ENCODE peak calls at places on chromosomes 1 and 21, in four cellular contexts. X is IMR-90, V is A549, J is GM12878. G is an unnamed sample.

GRCh38 chr21:46080171-46081021 is 17.5 kb upstream of the COL6A2 start:
- DNase-seq in X (no peak), V (no peak), J (no peak), G (peak)

GRCh38 chr1:82391712-82392111 is 591.0 kb downstream of the ADGRL2 start:
- DNase-seq in X (no peak), V (no peak), J (no peak), G (no peak)

GRCh38 chr1:110152133-110152785 is 2.0 kb downstream of the SLC6A17 start:
- DNase-seq in X (peak), V (peak), J (no peak), G (no peak)

GRCh38 chr1:230459463-230459862 is 33.3 kb upstream of the PGBD5 start:
- DNase-seq in X (peak), V (no peak), J (no peak), G (no peak)

GRCh38 chr1:20429296-20429695 is 56.7 kb downstream of the CAMK2N1 start:
- DNase-seq in X (peak), V (no peak), J (no peak), G (no peak)

GRCh38 chr21:45073301-45074047 is 906 bp upstream of the ADARB1 start:
- DNase-seq in X (peak), V (peak), J (no peak), G (peak)

GRCh38 chr1:6426321-6426971 is 1.9 kb downstream of the ESPN start:
- DNase-seq in X (no peak), V (no peak), J (no peak), G (peak)

GRCh38 chr1:32071758-32072621 is 749 bp upstream of the TMEM39B start:
- DNase-seq in X (peak), V (no peak), J (no peak), G (no peak)

GRCh38 chr1:29822895-29823294 is 586.6 kb downstream of the PTPRU start:
- DNase-seq in X (no peak), V (no peak), J (no peak), G (no peak)

GRCh38 chr1:117188268-117189108 is 22.2 kb downstream of the VTCN1 start:
- DNase-seq in X (peak), V (no peak), J (no peak), G (no peak)

GRCh38 chr1:160024195-160024905 is 7.4 kb downstream of the PIGM start:
- DNase-seq in X (no peak), V (no peak), J (no peak), G (no peak)
- TF ChIP-seq ELK1 in X (no peak), V (no peak), J (no peak), G (no peak)

DNA sequence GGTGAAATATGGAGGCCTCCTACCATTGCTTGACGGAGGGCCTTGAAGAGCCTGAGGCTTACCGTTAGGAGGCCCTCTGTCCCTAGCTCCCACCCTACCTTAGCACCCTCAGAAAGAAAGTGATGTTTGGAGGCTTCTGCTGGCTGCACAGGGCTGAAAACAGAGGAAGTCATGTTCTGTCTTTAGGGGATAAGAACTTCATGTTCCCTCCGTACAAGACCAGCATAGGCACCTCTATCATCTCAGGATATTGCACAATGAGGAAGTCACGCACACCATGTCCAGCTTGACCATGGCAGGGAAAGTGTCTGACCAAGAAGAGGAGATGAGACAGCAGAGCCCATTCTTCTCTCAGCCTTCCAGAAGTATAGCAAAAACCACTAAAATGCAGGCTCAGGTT is 13.8 kb downstream of the ADORA3 start:
- DNase-seq in X (no peak), V (no peak), J (no peak), G (no peak)
- TF ChIP-seq ELK1 in X (no peak), V (no peak), J (no peak), G (no peak)

GRCh38 chr1:199875337-199875736 is 152.2 kb upstream of the NR5A2 start:
- DNase-seq in X (no peak), V (no peak), J (no peak), G (no peak)
- TF ChIP-seq ELK1 in X (no peak), V (no peak), J (no peak), G (no peak)

GRCh38 chr21:37030864-37031263 is 24.4 kb downstream of the RIPPLY3 start:
- DNase-seq in X (no peak), V (no peak), J (no peak), G (no peak)

GRCh38 chr21:37032293-37032692 is 25.8 kb downstream of the RIPPLY3 start:
- DNase-seq in X (no peak), V (no peak), J (no peak), G (no peak)

GRCh38 chr21:37032877-37033471 is 26.5 kb downstream of the RIPPLY3 start:
- DNase-seq in X (peak), V (peak), J (no peak), G (no peak)

DNA sequence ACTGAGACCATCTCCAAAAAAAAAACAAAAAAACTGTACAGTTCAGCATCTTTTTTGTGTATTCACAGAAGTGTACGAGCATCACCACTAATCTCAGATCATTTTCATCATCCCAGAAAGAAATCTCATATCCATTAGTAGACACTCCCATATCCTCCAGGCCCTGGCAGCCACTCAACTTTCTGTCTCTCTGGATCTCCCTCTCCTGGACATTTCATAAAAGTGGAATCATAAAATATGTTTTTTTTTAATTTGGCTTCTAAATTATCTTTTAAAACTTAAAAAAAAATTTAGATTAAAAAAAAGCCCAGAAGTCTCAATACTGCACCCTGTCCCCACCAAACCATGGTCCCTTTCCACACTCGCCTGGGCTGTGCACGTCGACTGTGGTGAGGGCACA is 22.1 kb downstream of the RIPPLY3 start:
- DNase-seq in X (no peak), V (peak), J (no peak), G (no peak)
- TF ChIP-seq ELK1 in X (no peak), V (no peak), J (no peak), G (no peak)

GRCh38 chr1:156052862-156053769 is 482 bp downstream of the UBQLN4 start:
- DNase-seq in X (peak), V (peak), J (no peak), G (peak)
- TF ChIP-seq ELK1 in X (no peak), V (no peak), J (no peak), G (no peak)

GRCh38 chr1:74652711-74653131 is 20.9 kb downstream of the ERICH3 start:
- DNase-seq in X (peak), V (no peak), J (peak), G (no peak)

GRCh38 chr1:74650561-74650960 is 23.0 kb downstream of the ERICH3 start:
- DNase-seq in X (peak), V (no peak), J (no peak), G (no peak)
- TF ChIP-seq ELK1 in X (no peak), V (no peak), J (no peak), G (no peak)

GRCh38 chr1:53266038-53266437 is 27.7 kb upstream of the MAGOH start:
- DNase-seq in X (no peak), V (no peak), J (no peak), G (no peak)

GRCh38 chr1:53264048-53264447 is 25.7 kb upstream of the MAGOH start:
- DNase-seq in X (no peak), V (no peak), J (no peak), G (no peak)

GRCh38 chr1:53262000-53262399 is 23.7 kb upstream of the MAGOH start:
- DNase-seq in X (no peak), V (no peak), J (no peak), G (no peak)

GRCh38 chr1:53267761-53268160 is 29.4 kb upstream of the MAGOH start:
- DNase-seq in X (no peak), V (no peak), J (no peak), G (no peak)

DNA sequence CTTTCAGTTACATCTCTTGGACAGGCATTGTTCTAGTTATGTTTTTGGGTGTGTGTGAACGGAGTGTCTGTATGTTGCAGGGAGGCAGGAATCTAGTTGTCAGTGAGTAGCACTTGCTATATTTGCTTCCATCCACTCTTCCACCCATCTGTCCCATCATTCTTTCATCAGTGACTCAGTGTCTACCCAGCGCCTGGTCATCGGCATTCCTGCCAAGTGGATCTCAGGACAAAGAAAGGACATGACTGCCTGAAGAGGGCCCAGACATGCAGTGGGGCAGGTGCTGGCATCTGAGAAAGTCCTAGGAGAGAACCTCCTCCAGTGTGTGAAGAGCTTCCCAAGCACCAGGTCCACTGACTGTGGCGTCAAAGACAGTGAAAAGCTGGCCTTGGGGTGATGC is 27.3 kb upstream of the MAGOH start:
- DNase-seq in X (no peak), V (no peak), J (no peak), G (no peak)
- TF ChIP-seq ELK1 in X (no peak), V (no peak), J (no peak), G (no peak)

GRCh38 chr1:12658531-12659453 is 14.9 kb downstream of the AADACL4 start:
- DNase-seq in X (peak), V (peak), J (peak), G (peak)
- TF ChIP-seq ELK1 in X (no peak), V (no peak), J (no peak), G (no peak)

G was measured in K562.